ENCODE peak calls at places on chromosomes 1 and 21, in ten cellular contexts. T is pancreas, F is suprapubic skin, U is retinal pigment epithelial cell, N is A549, D is GM20000, G is cardiac fibroblast, P is mammary epithelial cell, M is ovary, R is astrocyte of the cerebellum. E is an unnamed sample.

GRCh38 chr1:1175221-1176062 is 1.8 kb downstream of the TTLL10 start:
- DNase-seq in T (no peak), F (no peak), U (no peak), N (no peak), D (peak), G (no peak), P (no peak), M (no peak), R (no peak), E (no peak)

GRCh38 chr1:7915826-7916225 is 24.8 kb downstream of the TNFRSF9 start:
- DNase-seq in T (no peak), F (no peak), U (no peak), N (no peak), D (no peak), G (no peak), P (no peak), M (no peak), R (no peak), E (no peak)

GRCh38 chr1:208086116-208086515 is 158.1 kb downstream of the PLXNA2 start:
- DNase-seq in T (no peak), F (no peak), U (no peak), N (no peak), D (no peak), G (peak), P (peak), M (no peak), R (no peak), E (no peak)

GRCh38 chr1:68975534-68975933 is 478.7 kb upstream of the DEPDC1 start:
- DNase-seq in T (no peak), F (no peak), U (no peak), N (no peak), D (no peak), G (no peak), P (peak), M (no peak), R (no peak), E (no peak)

GRCh38 chr1:229759037-229759435 is 133.0 kb downstream of the URB2 start:
- DNase-seq in T (no peak), F (no peak), U (no peak), N (no peak), D (no peak), G (peak), P (peak), M (no peak), R (no peak), E (no peak)

GRCh38 chr1:27427836-27428315 is 35.5 kb downstream of the GPR3 start:
- DNase-seq in T (no peak), F (no peak), U (no peak), N (no peak), D (no peak), G (no peak), P (no peak), M (no peak), R (no peak), E (no peak)

GRCh38 chr1:220093361-220094015 is 444 bp upstream of the IARS2 start:
- DNase-seq in T (no peak), F (no peak), U (no peak), N (no peak), D (peak), G (no peak), P (no peak), M (no peak), R (no peak), E (no peak)

GRCh38 chr1:96722161-96722908 is 751 bp downstream of the PTBP2 start:
- DNase-seq in T (peak), F (peak), U (peak), N (peak), D (no peak), G (peak), P (peak), M (peak), R (peak), E (no peak)

GRCh38 chr1:59453297-59453970 is 156.5 kb downstream of the FGGY start:
- DNase-seq in T (no peak), F (no peak), U (no peak), N (no peak), D (no peak), G (no peak), P (peak), M (no peak), R (no peak), E (no peak)

GRCh38 chr1:85484264-85484663 is 19.3 kb upstream of the DDAH1 start:
- DNase-seq in T (no peak), F (no peak), U (no peak), N (no peak), D (no peak), G (peak), P (no peak), M (no peak), R (no peak), E (no peak)

GRCh38 chr1:151013518-151013917 is 5.3 kb downstream of the PRUNE1 start:
- DNase-seq in T (peak), F (no peak), U (no peak), N (no peak), D (no peak), G (peak), P (no peak), M (no peak), R (no peak), E (no peak)

GRCh38 chr1:78678324-78678723 is 28.7 kb downstream of the IFI44 start:
- DNase-seq in T (no peak), F (no peak), U (no peak), N (no peak), D (peak), G (no peak), P (no peak), M (no peak), R (no peak), E (no peak)

GRCh38 chr1:84245566-84245965 is 55.9 kb upstream of the SAMD13 start:
- DNase-seq in T (no peak), F (no peak), U (no peak), N (no peak), D (no peak), G (no peak), P (no peak), M (no peak), R (no peak), E (no peak)

GRCh38 chr1:33099290-33100118 is 18.6 kb downstream of the AZIN2 start:
- DNase-seq in T (no peak), F (no peak), U (peak), N (no peak), D (peak), G (peak), P (peak), M (peak), R (peak), E (peak)

GRCh38 chr1:160653620-160654016 is 6.8 kb upstream of the SLAMF1 start:
- DNase-seq in T (no peak), F (no peak), U (no peak), N (no peak), D (no peak), G (no peak), P (no peak), M (no peak), R (no peak), E (no peak)

GRCh38 chr1:244948416-244948815 is 84.1 kb upstream of the HNRNPU start:
- DNase-seq in T (no peak), F (no peak), U (no peak), N (no peak), D (no peak), G (no peak), P (no peak), M (no peak), R (no peak), E (no peak)

GRCh38 chr1:67803380-67804279 is 29.6 kb downstream of the GNG12 start:
- DNase-seq in T (no peak), F (no peak), U (no peak), N (no peak), D (no peak), G (peak), P (peak), M (no peak), R (no peak), E (no peak)

GRCh38 chr1:30798389-30798951 is 40.9 kb upstream of the LAPTM5 start:
- DNase-seq in T (peak), F (no peak), U (no peak), N (no peak), D (no peak), G (no peak), P (no peak), M (no peak), R (no peak), E (no peak)

GRCh38 chr1:184218436-184218835 is 166.9 kb downstream of the TSEN15 start:
- DNase-seq in T (no peak), F (no peak), U (peak), N (no peak), D (no peak), G (no peak), P (peak), M (no peak), R (no peak), E (no peak)

GRCh38 chr1:84370831-84371394 is 27.4 kb upstream of the DNASE2B start:
- DNase-seq in T (no peak), F (no peak), U (peak), N (peak), D (no peak), G (peak), P (peak), M (no peak), R (no peak), E (no peak)

GRCh38 chr1:25724201-25724600 is 75.8 kb upstream of the SELENON start:
- DNase-seq in T (no peak), F (no peak), U (no peak), N (no peak), D (no peak), G (no peak), P (peak), M (no peak), R (no peak), E (no peak)

GRCh38 chr1:25724986-25725385 is 75.0 kb upstream of the SELENON start:
- DNase-seq in T (no peak), F (no peak), U (no peak), N (no peak), D (no peak), G (no peak), P (no peak), M (no peak), R (no peak), E (no peak)

GRCh38 chr1:25727026-25727818 is 72.8 kb upstream of the SELENON start:
- DNase-seq in T (no peak), F (no peak), U (no peak), N (no peak), D (no peak), G (no peak), P (no peak), M (no peak), R (no peak), E (no peak)

GRCh38 chr1:25723250-25723880 is 76.6 kb upstream of the SELENON start:
- DNase-seq in T (no peak), F (no peak), U (no peak), N (no peak), D (no peak), G (no peak), P (peak), M (no peak), R (no peak), E (no peak)

DNA sequence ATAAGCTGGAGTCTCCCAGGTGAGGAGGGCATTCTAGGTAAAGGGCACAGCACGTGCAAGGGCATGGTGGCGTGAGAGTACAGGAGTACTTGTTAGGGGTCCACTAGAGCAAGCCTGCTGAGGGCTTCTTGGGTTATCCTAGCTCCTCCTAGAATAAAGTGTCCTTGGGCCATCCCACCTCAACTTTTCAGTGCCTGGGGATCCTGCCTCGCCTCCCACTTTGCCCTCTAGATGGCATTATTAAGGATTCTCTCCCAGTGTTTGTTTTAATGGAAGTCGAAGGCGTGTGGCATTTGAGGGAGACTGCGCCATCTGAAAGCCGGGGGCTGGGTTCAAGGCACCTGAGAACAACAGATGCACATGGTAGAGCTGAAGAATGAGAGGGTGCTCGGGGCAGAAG is 74.5 kb upstream of the SELENON start:
- DNase-seq in T (no peak), F (no peak), U (no peak), N (no peak), D (no peak), G (no peak), P (no peak), M (no peak), R (no peak), E (no peak)
- TF ChIP-seq CTCF in T (no peak), F (no peak), U (peak), N (peak), D (no peak), G (no peak), P (no peak), M (no peak), R (no peak), E (no peak)

GRCh38 chr1:168734946-168735345 is 5.9 kb upstream of the DPT start:
- DNase-seq in T (no peak), F (no peak), U (no peak), N (no peak), D (no peak), G (no peak), P (no peak), M (no peak), R (no peak), E (no peak)
- TF ChIP-seq CTCF in T (no peak), F (no peak), U (no peak), N (peak), D (no peak), G (no peak), P (no peak), M (no peak), R (no peak), E (no peak)

DNA sequence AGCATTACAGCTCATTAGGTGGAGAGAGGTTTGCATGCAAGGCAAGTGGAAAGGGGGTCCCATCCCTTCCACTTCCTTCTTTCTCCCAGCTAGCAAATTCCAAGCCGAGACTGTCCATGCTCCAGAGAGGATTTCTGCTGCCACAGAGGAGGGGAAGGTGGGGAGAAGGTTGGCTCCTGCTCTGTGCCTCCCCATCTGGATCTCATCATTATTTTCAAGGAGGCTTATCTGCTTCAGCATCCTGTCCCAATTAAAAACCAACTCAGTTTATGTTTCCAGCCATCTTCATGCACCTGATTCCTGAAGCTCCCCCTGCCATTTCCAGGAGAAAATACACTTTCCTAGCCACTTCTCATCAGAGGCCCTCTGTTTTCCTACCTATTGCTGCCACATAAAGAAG is 66.8 kb upstream of the GOLT1A start:
- DNase-seq in T (no peak), F (no peak), U (no peak), N (no peak), D (no peak), G (no peak), P (no peak), M (no peak), R (no peak), E (no peak)
- TF ChIP-seq CTCF in T (no peak), F (no peak), U (no peak), N (no peak), D (no peak), G (no peak), P (no peak), M (no peak), R (no peak), E (no peak)

GRCh38 chr1:107274227-107274626 is 133.4 kb downstream of the NTNG1 start:
- DNase-seq in T (no peak), F (no peak), U (no peak), N (no peak), D (no peak), G (no peak), P (no peak), M (no peak), R (no peak), E (no peak)

GRCh38 chr1:107272321-107272720 is 131.5 kb downstream of the NTNG1 start:
- DNase-seq in T (no peak), F (no peak), U (no peak), N (no peak), D (no peak), G (no peak), P (peak), M (no peak), R (no peak), E (no peak)

GRCh38 chr1:107276247-107276646 is 135.4 kb downstream of the NTNG1 start:
- DNase-seq in T (no peak), F (no peak), U (no peak), N (no peak), D (no peak), G (no peak), P (no peak), M (no peak), R (no peak), E (no peak)

GRCh38 chr1:107273515-107273914 is 132.7 kb downstream of the NTNG1 start:
- DNase-seq in T (no peak), F (no peak), U (no peak), N (no peak), D (no peak), G (no peak), P (peak), M (no peak), R (no peak), E (no peak)

GRCh38 chr1:107277022-107277421 is 136.2 kb downstream of the NTNG1 start:
- DNase-seq in T (no peak), F (no peak), U (no peak), N (peak), D (no peak), G (peak), P (peak), M (no peak), R (peak), E (no peak)
- TF ChIP-seq CTCF in T (peak), F (peak), U (peak), N (peak), D (no peak), G (no peak), P (peak), M (no peak), R (peak), E (peak)

GRCh38 chr1:199515261-199515660 is 512.2 kb upstream of the NR5A2 start:
- DNase-seq in T (no peak), F (no peak), U (no peak), N (no peak), D (no peak), G (no peak), P (no peak), M (no peak), R (no peak), E (no peak)

GRCh38 chr1:199508653-199509052 is 518.9 kb upstream of the NR5A2 start:
- DNase-seq in T (no peak), F (no peak), U (no peak), N (no peak), D (no peak), G (no peak), P (peak), M (no peak), R (no peak), E (no peak)

GRCh38 chr1:199510314-199510713 is 517.2 kb upstream of the NR5A2 start:
- DNase-seq in T (no peak), F (no peak), U (no peak), N (no peak), D (no peak), G (no peak), P (no peak), M (no peak), R (no peak), E (no peak)

DNA sequence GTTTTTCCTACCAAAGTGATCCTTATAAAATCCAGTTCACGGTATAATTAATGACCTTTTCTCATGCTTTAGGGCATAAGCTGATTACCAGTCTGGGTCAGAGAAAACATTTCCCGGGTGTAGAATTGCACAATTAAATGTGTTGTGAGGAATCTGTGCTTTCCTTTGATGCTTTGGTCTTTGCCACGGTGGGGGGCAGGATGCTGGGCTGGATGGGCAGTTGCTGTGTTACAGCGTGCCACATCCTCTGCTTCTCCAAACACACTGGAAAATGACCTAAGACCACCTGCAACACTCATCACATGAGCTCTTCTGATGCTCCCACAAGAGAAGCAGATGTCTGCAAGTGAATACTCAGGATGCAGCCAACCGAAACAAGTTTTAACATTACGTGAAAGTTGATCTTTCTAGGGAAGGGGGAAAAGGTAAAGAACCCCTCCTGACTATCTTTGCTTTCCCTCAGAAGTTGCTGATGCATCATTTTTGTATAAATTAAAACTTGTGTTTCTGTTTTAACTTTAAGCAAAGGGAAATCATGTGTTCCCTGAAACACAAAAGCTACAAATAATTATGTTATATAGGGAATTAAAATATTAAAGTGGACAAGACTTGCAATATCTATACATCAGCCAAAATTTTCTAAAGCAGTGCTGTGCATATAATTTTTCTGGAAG is 515.3 kb upstream of the NR5A2 start:
- DNase-seq in T (no peak), F (no peak), U (peak), N (no peak), D (no peak), G (no peak), P (no peak), M (no peak), R (no peak), E (no peak)
- TF ChIP-seq CTCF in T (no peak), F (no peak), U (no peak), N (no peak), D (no peak), G (no peak), P (no peak), M (no peak), R (no peak), E (no peak)

GRCh38 chr1:71191520-71191919 is 110.7 kb upstream of the ZRANB2 start:
- DNase-seq in T (no peak), F (no peak), U (no peak), N (no peak), D (no peak), G (no peak), P (no peak), M (no peak), R (no peak), E (no peak)

GRCh38 chr1:71193153-71193552 is 112.3 kb upstream of the ZRANB2 start:
- DNase-seq in T (no peak), F (no peak), U (no peak), N (no peak), D (no peak), G (peak), P (no peak), M (peak), R (no peak), E (no peak)

GRCh38 chr1:71200503-71200902 is 119.7 kb upstream of the ZRANB2 start:
- DNase-seq in T (no peak), F (no peak), U (no peak), N (no peak), D (no peak), G (no peak), P (no peak), M (no peak), R (no peak), E (no peak)

GRCh38 chr1:71190843-71191242 is 110.0 kb upstream of the ZRANB2 start:
- DNase-seq in T (no peak), F (no peak), U (no peak), N (no peak), D (no peak), G (no peak), P (no peak), M (no peak), R (no peak), E (no peak)

DNA sequence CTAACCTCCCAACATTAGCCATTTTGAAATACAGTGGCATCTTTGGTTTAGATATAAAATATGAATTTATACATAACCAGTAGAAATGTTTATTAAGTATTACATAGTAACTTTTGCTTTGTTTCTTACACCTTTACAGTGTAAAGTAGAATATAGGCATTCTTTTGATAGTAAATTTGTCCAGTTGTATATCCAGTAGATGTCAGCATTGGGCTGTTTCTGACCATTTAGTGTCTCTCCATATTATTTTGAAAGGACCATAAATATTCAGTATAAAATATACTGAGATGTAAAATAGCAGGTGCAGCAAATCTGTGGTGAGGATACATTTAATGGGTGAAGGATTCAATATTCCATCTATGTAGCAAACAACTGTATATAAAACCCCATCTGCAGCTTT is 115.8 kb upstream of the ZRANB2 start:
- DNase-seq in T (no peak), F (no peak), U (peak), N (no peak), D (no peak), G (peak), P (peak), M (no peak), R (peak), E (no peak)
- TF ChIP-seq CTCF in T (no peak), F (no peak), U (peak), N (peak), D (no peak), G (peak), P (peak), M (peak), R (peak), E (peak)

DNA sequence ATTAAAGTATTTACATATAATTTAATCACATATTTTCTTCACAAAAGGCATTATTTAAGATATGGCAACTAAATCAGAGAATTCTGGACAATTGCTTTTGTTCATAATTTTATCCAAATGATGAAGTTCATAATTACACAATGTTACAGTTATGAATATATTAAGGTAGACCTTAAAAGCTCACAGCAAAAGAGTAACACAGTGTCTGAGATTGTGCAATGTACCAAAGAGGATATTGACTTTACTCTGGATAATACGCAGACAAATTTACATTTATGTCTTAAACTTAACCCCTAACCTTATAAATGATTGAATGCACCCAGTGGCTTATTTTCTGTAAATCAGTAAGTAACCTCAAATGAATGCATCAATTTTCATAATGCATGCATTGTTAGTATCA is 216.2 kb upstream of the SAMSN1 start:
- DNase-seq in T (no peak), F (no peak), U (no peak), N (no peak), D (no peak), G (no peak), P (no peak), M (no peak), R (no peak), E (no peak)
- TF ChIP-seq CTCF in T (no peak), F (no peak), U (no peak), N (no peak), D (no peak), G (no peak), P (no peak), M (no peak), R (no peak), E (no peak)